ENCODE peak calls at places on chromosome X, in four cellular contexts. M, I, U and L are unnamed samples.

GRCh38 chrX:155071694-155072215 is 447 bp downstream of the BRCC3 start:
- DNase-seq in M (peak; percentile 31), I (no peak), U (no peak), L (no peak)

GRCh38 chrX:47523297-47523696 is 37.7 kb upstream of the ARAF start:
- DNase-seq in M (peak; percentile 71), I (no peak), U (peak; percentile 82), L (peak; percentile 66)

GRCh38 chrX:41429592-41429991 is 17.6 kb upstream of the NYX start:
- DNase-seq in M (no peak), I (no peak), U (no peak), L (no peak)

GRCh38 chrX:54087661-54088060 is 43.4 kb upstream of the PHF8 start:
- DNase-seq in M (no peak), I (no peak), U (no peak), L (no peak)

GRCh38 chrX:13048265-13048664 is 3.8 kb upstream of the FAM9C start:
- DNase-seq in M (no peak), I (no peak), U (no peak), L (no peak)

GRCh38 chrX:136214551-136214950 is 36.6 kb downstream of the MAP7D3 start:
- DNase-seq in M (no peak), I (no peak), U (no peak), L (no peak)

GRCh38 chrX:131830400-131831184 is 192.5 kb upstream of the STK26 start:
- DNase-seq in M (peak; percentile 91), I (peak; percentile 69), U (peak; percentile 74), L (no peak)

GRCh38 chrX:129808829-129809745 is 29.3 kb downstream of the SASH3 start:
- DNase-seq in M (no peak), I (no peak), U (no peak), L (no peak)

GRCh38 chrX:69522052-69522451 is 17.9 kb downstream of the NALF2 start:
- DNase-seq in M (no peak), I (no peak), U (no peak), L (no peak)

GRCh38 chrX:68186552-68187262 is 246.6 kb downstream of the OPHN1 start:
- DNase-seq in M (peak; percentile 2), I (no peak), U (no peak), L (no peak)

GRCh38 chrX:65607070-65607742 is 60.2 kb upstream of the MSN start:
- DNase-seq in M (peak; percentile 50), I (no peak), U (no peak), L (no peak)

GRCh38 chrX:148389629-148390028 is 110.8 kb upstream of the AFF2 start:
- DNase-seq in M (no peak), I (no peak), U (no peak), L (no peak)

GRCh38 chrX:17563076-17563475 is 174.2 kb upstream of the SCML1 start:
- DNase-seq in M (no peak), I (no peak), U (no peak), L (no peak)

DNA sequence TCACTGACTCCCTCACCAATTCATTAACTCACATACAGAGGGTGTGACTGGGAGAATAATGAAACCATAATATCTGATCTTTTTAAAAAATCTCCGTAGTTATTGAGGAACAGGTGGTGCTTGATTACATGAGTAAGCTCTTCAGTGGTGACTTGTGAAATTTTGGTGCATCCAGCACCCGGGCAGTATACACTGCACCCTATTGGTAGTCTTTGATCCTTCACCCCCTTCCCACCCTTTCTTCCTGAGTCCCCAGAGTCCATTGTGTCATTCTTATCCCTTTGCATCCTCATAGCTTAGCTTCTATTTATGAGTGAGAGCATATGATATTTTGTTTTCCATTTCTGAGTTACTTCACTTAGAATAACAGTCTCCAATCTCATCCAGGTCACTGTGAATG is 1143.8 kb downstream of the PCDH19 start:
- DNase-seq in M (no peak), I (no peak), U (no peak), L (no peak)
- TF ChIP-seq SPI1 in M (no peak), I (no peak), U (no peak), L (no peak)

GRCh38 chrX:153423652-153424051 is 12.4 kb downstream of the ZFP92 start:
- DNase-seq in M (peak; percentile 81), I (no peak), U (no peak), L (no peak)
- TF ChIP-seq SPI1 in M (no peak), I (no peak), U (no peak), L (no peak)

GRCh38 chrX:119606508-119607389 is 525 bp upstream of the NKRF start:
- DNase-seq in M (no peak), I (no peak), U (no peak), L (no peak)
- TF ChIP-seq SPI1 in M (no peak), I (no peak), U (no peak), L (no peak)

DNA sequence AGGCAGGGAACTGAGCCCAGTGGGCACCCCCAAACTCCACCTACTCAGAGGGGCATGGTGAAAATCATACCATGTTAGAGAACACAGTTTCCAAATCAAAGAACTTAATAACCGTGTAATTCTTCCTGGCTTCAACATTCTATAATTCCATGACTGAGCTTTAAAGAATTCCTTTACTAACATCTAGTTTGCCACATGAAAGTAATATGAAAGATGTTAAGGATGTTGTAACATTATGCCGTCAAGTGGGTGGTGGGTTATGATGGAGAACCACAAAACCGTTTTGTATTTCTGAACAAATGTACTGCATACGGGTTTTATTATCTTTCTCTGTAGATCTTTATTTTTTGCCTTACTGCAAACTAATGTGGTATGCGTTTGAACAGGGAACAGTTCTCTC is 549.0 kb upstream of the MAGEB2 start:
- DNase-seq in M (no peak), I (no peak), U (no peak), L (no peak)
- TF ChIP-seq SPI1 in M (no peak), I (no peak), U (no peak), L (no peak)

DNA sequence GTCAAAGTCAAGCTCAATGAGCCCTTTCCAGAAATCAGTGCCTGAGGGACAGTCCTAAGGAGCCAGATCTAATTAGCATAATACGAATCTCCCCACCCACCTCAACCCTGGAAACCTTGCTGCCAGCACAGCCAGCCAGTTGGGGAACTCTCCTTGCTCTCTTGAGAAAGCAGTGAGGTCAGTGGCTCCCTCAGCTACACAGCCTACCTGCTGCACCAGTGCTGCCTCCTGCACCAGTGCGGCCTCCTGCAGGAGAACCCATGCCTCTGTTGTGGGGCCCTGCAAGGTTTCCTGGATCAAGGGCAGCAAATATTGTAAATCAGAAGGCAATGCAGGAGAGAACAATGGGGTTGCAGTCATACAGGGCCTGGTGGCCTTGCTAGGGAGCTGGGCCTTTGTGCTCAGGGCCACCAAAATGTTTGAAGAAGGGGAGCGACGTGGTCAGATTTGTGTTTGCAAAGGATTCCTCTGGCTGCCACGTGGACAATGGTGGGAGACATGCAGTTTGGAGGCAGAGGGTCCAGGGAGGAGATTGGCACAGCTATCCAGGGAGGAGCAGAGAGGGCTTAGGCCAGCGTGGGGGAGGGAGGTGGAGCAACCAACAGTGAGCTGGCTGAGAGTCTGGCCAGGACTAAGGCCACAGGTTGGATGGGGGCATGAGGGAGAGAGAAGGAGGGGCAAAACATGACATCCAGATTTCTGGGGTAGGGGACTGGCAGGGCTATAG is 124.3 kb upstream of the MAMLD1 start:
- DNase-seq in M (no peak), I (no peak), U (no peak), L (no peak)
- TF ChIP-seq SPI1 in M (no peak), I (no peak), U (no peak), L (no peak)

GRCh38 chrX:111519215-111519614 is 7.8 kb downstream of the SERTM2 start:
- DNase-seq in M (no peak), I (no peak), U (no peak), L (no peak)
- TF ChIP-seq SPI1 in M (no peak), I (no peak), U (no peak), L (no peak)

DNA sequence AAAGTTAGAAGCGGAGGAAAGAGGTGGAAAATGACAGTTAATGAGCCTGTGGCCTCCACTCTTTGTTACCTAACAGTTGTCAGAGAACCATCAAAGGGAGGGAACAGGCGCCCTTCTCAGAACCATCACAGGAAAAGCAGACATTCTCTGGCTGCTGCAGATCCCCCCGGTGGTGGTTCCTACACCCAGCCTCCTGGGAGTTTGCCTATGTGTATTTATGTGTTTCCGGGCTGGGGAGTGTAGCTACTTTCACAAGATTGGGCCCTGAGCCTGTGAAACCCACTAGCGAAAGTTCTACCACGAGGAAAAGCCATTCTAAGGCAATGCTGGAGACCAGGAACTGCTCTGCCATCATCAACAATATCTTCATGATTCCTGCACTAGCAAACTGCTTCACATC is 52.7 kb upstream of the BCOR start:
- DNase-seq in M (no peak), I (no peak), U (no peak), L (no peak)
- TF ChIP-seq SPI1 in M (no peak), I (no peak), U (no peak), L (no peak)